ENCODE peak calls at places on chromosomes 13 and 19, in ten cellular contexts. F, H, A, R, E, B, M, D, I and V are unnamed samples.

GRCh38 chr13:114078501-114079451 is 53.6 kb downstream of the RASA3 start:
- DNase-seq in F (no peak), H (peak; percentile 53), A (peak; percentile 68), R (no peak), E (peak; percentile 16), B (peak; percentile 65), M (no peak), D (peak; percentile 33), I (no peak), V (peak; percentile 78)

GRCh38 chr13:45003417-45003816 is 14.1 kb downstream of the GPALPP1 start:
- DNase-seq in F (no peak), H (no peak), A (no peak), R (no peak), E (no peak), B (no peak), M (no peak), D (no peak), I (no peak), V (no peak)

GRCh38 chr19:57946316-57946715 is 1.2 kb downstream of the ZNF256 start:
- DNase-seq in F (no peak), H (no peak), A (no peak), R (no peak), E (no peak), B (no peak), M (no peak), D (no peak), I (no peak), V (no peak)

GRCh38 chr19:54430306-54431254 is 15.3 kb downstream of the TTYH1 start:
- DNase-seq in F (peak; percentile 74), H (peak; percentile 90), A (no peak), R (no peak), E (peak; percentile 73), B (no peak), M (peak; percentile 83), D (peak; percentile 53), I (no peak), V (peak; percentile 46)

GRCh38 chr19:48553676-48554384 is 1.9 kb downstream of the SULT2B1 start:
- DNase-seq in F (peak; percentile 48), H (peak; percentile 57), A (no peak), R (peak; percentile 94), E (peak; percentile 52), B (no peak), M (peak; percentile 61), D (no peak), I (no peak), V (peak; percentile 44)

GRCh38 chr19:47644199-47644598 is 35.3 kb downstream of the BICRA start:
- DNase-seq in F (no peak), H (no peak), A (no peak), R (no peak), E (no peak), B (no peak), M (no peak), D (no peak), I (no peak), V (no peak)

GRCh38 chr19:28838909-28839308 is 374.0 kb downstream of the UQCRFS1 start:
- DNase-seq in F (no peak), H (no peak), A (no peak), R (no peak), E (no peak), B (no peak), M (no peak), D (no peak), I (no peak), V (no peak)

GRCh38 chr13:30196025-30196424 is 111.3 kb downstream of the KATNAL1 start:
- DNase-seq in F (peak; percentile 65), H (no peak), A (no peak), R (no peak), E (peak; percentile 37), B (no peak), M (peak; percentile 68), D (no peak), I (no peak), V (no peak)

GRCh38 chr13:36815069-36815468 is 4.0 kb upstream of the RFXAP start:
- DNase-seq in F (no peak), H (no peak), A (no peak), R (no peak), E (no peak), B (no peak), M (peak; percentile 51), D (no peak), I (no peak), V (no peak)

GRCh38 chr19:1851581-1852293 is 3.5 kb upstream of the REXO1 start:
- DNase-seq in F (no peak), H (peak; percentile 76), A (no peak), R (no peak), E (no peak), B (no peak), M (peak; percentile 76), D (peak; percentile 71), I (no peak), V (no peak)

DNA sequence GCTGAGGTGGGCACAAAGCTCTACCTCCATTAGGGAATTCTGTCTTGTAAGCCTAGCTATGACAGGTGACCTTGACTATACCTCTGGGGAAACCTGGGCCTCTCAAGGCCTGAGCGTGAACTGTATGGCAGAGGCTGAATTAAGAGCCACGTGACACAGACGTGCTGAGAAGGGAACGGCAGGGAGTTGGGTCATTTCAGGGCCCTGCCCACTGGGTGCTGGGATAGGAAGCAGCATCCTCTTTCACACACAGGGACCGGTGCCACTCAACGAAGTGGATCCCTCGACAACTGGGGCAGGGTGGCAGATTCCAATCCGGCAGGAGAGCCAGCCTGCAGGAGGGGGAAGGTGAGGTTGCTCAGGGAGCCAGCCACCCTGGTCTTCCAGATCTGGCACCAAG is 9.2 kb downstream of the ASF1B start:
- DNase-seq in F (no peak), H (no peak), A (no peak), R (no peak), E (no peak), B (no peak), M (no peak), D (no peak), I (no peak), V (no peak)
- H3K27ac ChIP-seq in F (no peak overlapping the region), H (no peak overlapping the region), A (no peak overlapping the region), R (no peak overlapping the region), E (no peak overlapping the region), B (no peak overlapping the region), M (no peak overlapping the region), D (no peak overlapping the region), I (no peak overlapping the region), V (no peak overlapping the region)

DNA sequence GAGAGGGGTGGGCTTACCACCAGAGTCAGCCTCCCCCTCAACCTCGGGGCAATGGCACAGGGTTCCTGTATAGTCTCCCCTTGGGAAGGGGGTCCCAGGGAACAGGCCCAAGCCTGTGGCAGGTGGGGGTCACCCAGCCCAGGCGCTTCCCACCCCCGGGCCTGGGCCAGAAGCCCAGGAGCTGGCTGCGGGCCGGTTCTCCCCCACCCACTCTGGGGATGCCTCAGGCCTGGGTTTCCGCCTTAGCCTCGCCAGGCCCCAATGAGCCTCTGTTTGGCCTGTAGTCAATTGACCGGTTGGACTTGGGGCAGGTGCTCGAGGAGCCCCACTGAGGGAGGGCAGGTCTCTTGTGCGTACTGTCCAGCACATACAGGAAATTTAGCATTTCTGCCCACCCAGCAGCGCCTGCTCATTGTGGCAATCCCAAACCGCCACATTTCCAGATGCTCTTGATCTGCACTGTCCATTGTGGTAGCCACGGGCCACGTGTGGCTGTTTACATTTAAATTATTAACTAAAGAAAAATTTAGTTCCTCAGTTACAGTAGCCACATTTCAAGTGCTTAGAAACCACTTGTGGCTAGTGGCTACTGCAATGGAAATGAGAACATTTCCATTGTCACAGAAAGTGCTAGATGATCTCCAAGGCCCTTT is 9.9 kb downstream of the LYL1 start:
- DNase-seq in F (no peak), H (no peak), A (no peak), R (no peak), E (no peak), B (no peak), M (no peak), D (no peak), I (no peak), V (no peak)
- H3K27ac ChIP-seq in F (no peak overlapping the region), H (peak overlapping the region; percentile 23), A (peak overlapping the region; percentile 87), R (no peak overlapping the region), E (no peak overlapping the region), B (peak overlapping the region; percentile 72), M (no peak overlapping the region), D (no peak overlapping the region), I (peak overlapping the region; percentile 88), V (peak overlapping the region; percentile 72)

DNA sequence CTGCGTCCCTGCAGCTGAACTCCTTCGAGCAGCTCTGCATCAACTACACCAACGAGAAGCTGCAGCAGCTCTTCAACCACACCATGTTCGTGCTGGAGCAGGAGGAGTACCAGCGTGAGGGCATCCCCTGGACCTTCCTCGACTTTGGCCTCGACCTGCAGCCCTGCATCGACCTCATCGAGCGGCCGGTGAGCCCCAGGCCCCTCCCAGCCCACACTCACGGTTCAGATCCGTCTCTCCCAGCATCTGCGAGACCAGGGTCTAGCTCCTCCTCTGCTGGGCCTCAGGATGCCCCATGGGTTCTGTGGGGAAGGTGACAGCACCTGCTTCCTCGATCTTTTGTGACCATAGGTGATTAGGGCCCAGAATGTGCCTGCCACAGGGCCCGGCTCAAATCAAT is 46.2 kb downstream of the MYH14 start:
- DNase-seq in F (no peak), H (no peak), A (no peak), R (no peak), E (no peak), B (no peak), M (no peak), D (no peak), I (no peak), V (no peak)
- H3K27ac ChIP-seq in F (no peak overlapping the region), H (no peak overlapping the region), A (no peak overlapping the region), R (no peak overlapping the region), E (no peak overlapping the region), B (no peak overlapping the region), M (no peak overlapping the region), D (no peak overlapping the region), I (no peak overlapping the region), V (no peak overlapping the region)

DNA sequence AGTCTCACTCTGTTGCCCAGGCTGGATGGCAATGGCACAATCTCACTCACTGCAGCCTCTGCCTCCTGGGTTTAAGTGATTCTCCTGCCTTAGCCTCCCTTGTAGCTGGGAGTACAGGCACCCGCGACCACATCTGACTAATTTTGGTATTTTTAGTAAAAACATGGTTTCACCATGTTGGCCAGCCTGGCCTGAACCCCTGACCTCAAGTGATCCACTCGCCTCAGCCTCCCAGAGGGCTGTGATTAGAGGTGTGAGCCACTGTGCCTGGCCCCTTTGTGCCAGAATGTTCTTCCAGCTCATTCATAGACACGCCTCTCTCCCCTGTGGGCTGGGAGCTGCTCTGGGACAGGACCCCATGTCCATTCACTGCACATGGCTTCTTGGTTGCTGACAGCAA is 9.1 kb downstream of the MYDGF start:
- DNase-seq in F (no peak), H (no peak), A (no peak), R (no peak), E (no peak), B (no peak), M (no peak), D (no peak), I (no peak), V (no peak)
- H3K27ac ChIP-seq in F (no peak overlapping the region), H (no peak overlapping the region), A (no peak overlapping the region), R (no peak overlapping the region), E (no peak overlapping the region), B (no peak overlapping the region), M (no peak overlapping the region), D (no peak overlapping the region), I (no peak overlapping the region), V (peak overlapping the region; percentile 48)

GRCh38 chr13:46595136-46595917 is 42.4 kb downstream of the LRCH1 start:
- DNase-seq in F (no peak), H (no peak), A (no peak), R (no peak), E (no peak), B (no peak), M (no peak), D (no peak), I (peak; percentile 80), V (peak; percentile 70)
- H3K27ac ChIP-seq in F (no peak overlapping the region), H (no peak overlapping the region), A (peak overlapping the region; percentile 52), R (peak overlapping the region; percentile 44), E (no peak overlapping the region), B (no peak overlapping the region), M (no peak overlapping the region), D (no peak overlapping the region), I (peak overlapping the region; percentile 86), V (peak overlapping the region; percentile 76)

GRCh38 chr19:3048190-3048533 is 14.1 kb downstream of the TLE5 start:
- DNase-seq in F (no peak), H (no peak), A (no peak), R (no peak), E (no peak), B (no peak), M (no peak), D (no peak), I (no peak), V (no peak)
- H3K27ac ChIP-seq in F (no peak overlapping the region), H (peak overlapping the region; percentile 58), A (no peak overlapping the region), R (peak overlapping the region; percentile 18), E (no peak overlapping the region), B (no peak overlapping the region), M (no peak overlapping the region), D (no peak overlapping the region), I (peak overlapping the region; percentile 90), V (peak overlapping the region; percentile 76)